ENCODE peak calls at places on chromosomes 5 and 9, in seven cellular contexts. One of them, this sample, is unnamed.

GRCh38 chr9:134396258-134396742 is 70.0 kb downstream of the RXRA start:
- DNase-seq in fibroblast of the aortic adventitia: no peak
- DNase-seq in astrocyte of the spinal cord: no peak
- DNase-seq in HepG2: no peak
- DNase-seq in A549: no peak
- DNase-seq in kidney: no peak
- DNase-seq in lower leg skin: no peak
- DNase-seq in this sample: no peak

GRCh38 chr9:74078647-74079046 is 418.5 kb upstream of the RORB start:
- DNase-seq in fibroblast of the aortic adventitia: peak; percentile 1
- DNase-seq in astrocyte of the spinal cord: peak; percentile 84
- DNase-seq in HepG2: no peak
- DNase-seq in A549: no peak
- DNase-seq in kidney: no peak
- DNase-seq in lower leg skin: no peak
- DNase-seq in this sample: no peak

GRCh38 chr5:92599217-92599810 is 981.7 kb downstream of the NR2F1-AS1 start:
- DNase-seq in fibroblast of the aortic adventitia: peak; percentile 4
- DNase-seq in astrocyte of the spinal cord: no peak
- DNase-seq in HepG2: no peak
- DNase-seq in A549: no peak
- DNase-seq in kidney: no peak
- DNase-seq in lower leg skin: no peak
- DNase-seq in this sample: no peak

GRCh38 chr5:94694671-94695070 is 76.2 kb downstream of the SLF1 start:
- DNase-seq in fibroblast of the aortic adventitia: peak; percentile 27
- DNase-seq in astrocyte of the spinal cord: peak; percentile 46
- DNase-seq in HepG2: no peak
- DNase-seq in A549: no peak
- DNase-seq in kidney: no peak
- DNase-seq in lower leg skin: no peak
- DNase-seq in this sample: no peak

GRCh38 chr5:17819786-17820185 is 185.5 kb downstream of the TAF11L14 start:
- DNase-seq in fibroblast of the aortic adventitia: no peak
- DNase-seq in astrocyte of the spinal cord: peak; percentile 46
- DNase-seq in HepG2: no peak
- DNase-seq in A549: no peak
- DNase-seq in kidney: no peak
- DNase-seq in lower leg skin: no peak
- DNase-seq in this sample: peak; percentile 73

GRCh38 chr5:92560698-92561361 is 1020.2 kb downstream of the NR2F1-AS1 start:
- DNase-seq in fibroblast of the aortic adventitia: peak; percentile 78
- DNase-seq in astrocyte of the spinal cord: peak; percentile 89
- DNase-seq in HepG2: no peak
- DNase-seq in A549: no peak
- DNase-seq in kidney: no peak
- DNase-seq in lower leg skin: no peak
- DNase-seq in this sample: peak; percentile 66

GRCh38 chr9:132099184-132099583 is 19.5 kb upstream of the MED27 start:
- DNase-seq in fibroblast of the aortic adventitia: no peak
- DNase-seq in astrocyte of the spinal cord: no peak
- DNase-seq in HepG2: no peak
- DNase-seq in A549: no peak
- DNase-seq in kidney: no peak
- DNase-seq in lower leg skin: no peak
- DNase-seq in this sample: no peak

GRCh38 chr5:177333420-177334154 is 17.9 kb downstream of the LMAN2 start:
- DNase-seq in fibroblast of the aortic adventitia: no peak
- DNase-seq in astrocyte of the spinal cord: no peak
- DNase-seq in HepG2: no peak
- DNase-seq in A549: no peak
- DNase-seq in kidney: peak; percentile 31
- DNase-seq in lower leg skin: no peak
- DNase-seq in this sample: no peak

GRCh38 chr5:33297760-33298216 is 143.0 kb upstream of the TARS1 start:
- DNase-seq in fibroblast of the aortic adventitia: no peak
- DNase-seq in astrocyte of the spinal cord: no peak
- DNase-seq in HepG2: no peak
- DNase-seq in A549: no peak
- DNase-seq in kidney: peak; percentile 25
- DNase-seq in lower leg skin: no peak
- DNase-seq in this sample: no peak

GRCh38 chr9:105114956-105115728 is 129.3 kb upstream of the SLC44A1 start:
- DNase-seq in fibroblast of the aortic adventitia: no peak
- DNase-seq in astrocyte of the spinal cord: no peak
- DNase-seq in HepG2: no peak
- DNase-seq in A549: no peak
- DNase-seq in kidney: no peak
- DNase-seq in lower leg skin: peak; percentile 72
- DNase-seq in this sample: peak; percentile 28

GRCh38 chr9:80951675-80952074 is 737.7 kb downstream of the TLE1 start:
- DNase-seq in fibroblast of the aortic adventitia: no peak
- DNase-seq in astrocyte of the spinal cord: no peak
- DNase-seq in HepG2: no peak
- DNase-seq in A549: no peak
- DNase-seq in kidney: no peak
- DNase-seq in lower leg skin: no peak
- DNase-seq in this sample: peak; percentile 12

GRCh38 chr5:149409268-149409948 is 30.3 kb upstream of the IL17B start:
- DNase-seq in fibroblast of the aortic adventitia: no peak
- DNase-seq in astrocyte of the spinal cord: no peak
- DNase-seq in HepG2: no peak
- DNase-seq in A549: no peak
- DNase-seq in kidney: no peak
- DNase-seq in lower leg skin: no peak
- DNase-seq in this sample: no peak

GRCh38 chr9:88339322-88339721 is 48.9 kb upstream of the SPIN1 start:
- DNase-seq in fibroblast of the aortic adventitia: no peak
- DNase-seq in astrocyte of the spinal cord: no peak
- DNase-seq in HepG2: no peak
- DNase-seq in A549: no peak
- DNase-seq in kidney: no peak
- DNase-seq in lower leg skin: no peak
- DNase-seq in this sample: no peak

GRCh38 chr9:125359011-125359410 is 97.4 kb downstream of the GAPVD1 start:
- DNase-seq in fibroblast of the aortic adventitia: no peak
- DNase-seq in astrocyte of the spinal cord: no peak
- DNase-seq in HepG2: no peak
- DNase-seq in A549: no peak
- DNase-seq in kidney: no peak
- DNase-seq in lower leg skin: no peak
- DNase-seq in this sample: no peak

GRCh38 chr5:168365581-168366081 is 74.2 kb downstream of the WWC1 start:
- DNase-seq in fibroblast of the aortic adventitia: peak; percentile 57
- DNase-seq in astrocyte of the spinal cord: peak; percentile 18
- DNase-seq in HepG2: peak; percentile 28
- DNase-seq in A549: no peak
- DNase-seq in kidney: peak; percentile 81
- DNase-seq in lower leg skin: peak; percentile 59
- DNase-seq in this sample: no peak

GRCh38 chr9:14306672-14307646 is 7.0 kb downstream of the NFIB start:
- DNase-seq in fibroblast of the aortic adventitia: peak; percentile 58
- DNase-seq in astrocyte of the spinal cord: peak; percentile 62
- DNase-seq in HepG2: no peak
- DNase-seq in A549: no peak
- DNase-seq in kidney: no peak
- DNase-seq in lower leg skin: no peak
- DNase-seq in this sample: no peak

GRCh38 chr9:126164796-126165525 is 161.7 kb upstream of the MVB12B start:
- DNase-seq in fibroblast of the aortic adventitia: no peak
- DNase-seq in astrocyte of the spinal cord: no peak
- DNase-seq in HepG2: no peak
- DNase-seq in A549: no peak
- DNase-seq in kidney: peak; percentile 48
- DNase-seq in lower leg skin: peak; percentile 5
- DNase-seq in this sample: no peak

GRCh38 chr9:26054600-26055516 is 376.6 kb upstream of the TUSC1 start:
- DNase-seq in fibroblast of the aortic adventitia: no peak
- DNase-seq in astrocyte of the spinal cord: peak; percentile 22
- DNase-seq in HepG2: no peak
- DNase-seq in A549: no peak
- DNase-seq in kidney: no peak
- DNase-seq in lower leg skin: no peak
- DNase-seq in this sample: peak; percentile 14

DNA sequence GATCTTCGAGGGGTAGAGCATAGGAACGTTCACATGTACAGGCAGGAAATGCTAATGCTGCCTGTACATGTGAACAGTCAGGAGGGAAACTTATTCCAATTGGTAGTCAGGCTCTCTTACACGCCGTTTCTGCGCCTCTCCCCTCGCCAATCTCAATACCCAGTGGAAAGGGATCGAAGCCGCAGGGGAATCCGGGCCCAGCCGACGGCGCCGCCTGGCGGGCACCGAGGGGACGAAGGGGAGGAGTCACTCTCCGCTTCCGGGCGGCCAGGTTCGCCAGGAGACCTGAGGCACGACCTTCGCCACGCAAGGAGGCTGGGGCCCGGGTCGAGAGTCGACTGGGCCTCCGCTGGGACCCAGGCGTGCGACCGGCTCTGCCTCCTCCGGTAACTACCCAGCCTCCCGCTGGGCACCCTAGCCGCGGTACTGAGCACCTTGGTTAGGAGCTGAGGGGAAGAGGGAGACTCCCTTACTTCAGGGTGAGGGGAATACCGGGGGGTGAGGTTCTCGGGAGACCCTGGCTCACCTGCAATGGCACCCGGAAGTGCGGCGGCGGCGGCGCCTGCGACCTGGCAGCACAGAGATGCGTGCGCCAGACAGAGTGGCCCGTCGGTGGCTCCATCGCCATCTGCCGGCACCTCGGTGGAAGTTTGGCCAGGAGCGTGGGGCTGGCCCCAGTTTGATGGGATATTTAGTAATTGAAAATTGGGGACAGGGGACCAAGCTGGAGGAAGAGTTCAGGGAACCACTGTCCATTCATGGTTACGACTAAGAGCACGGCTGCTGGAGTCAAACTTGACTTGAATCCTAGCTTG is at the start of gene PIGO:
- DNase-seq in fibroblast of the aortic adventitia: peak; percentile 75
- DNase-seq in astrocyte of the spinal cord: peak; percentile 80
- DNase-seq in HepG2: peak; percentile 83
- DNase-seq in A549: peak; percentile 89
- DNase-seq in kidney: peak; percentile 97
- DNase-seq in lower leg skin: peak; percentile 81
- DNase-seq in this sample: peak; percentile 76
- H3K4me3 ChIP-seq in fibroblast of the aortic adventitia: peak within 1 kb of the TSS; percentile 100
- H3K4me3 ChIP-seq in astrocyte of the spinal cord: peak within 1 kb of the TSS; percentile 99
- H3K4me3 ChIP-seq in HepG2: peak within 1 kb of the TSS; percentile 91
- H3K4me3 ChIP-seq in A549: peak within 1 kb of the TSS; percentile 66
- H3K4me3 ChIP-seq in kidney: peak within 1 kb of the TSS; percentile 97
- H3K4me3 ChIP-seq in lower leg skin: peak within 1 kb of the TSS; percentile 80
- H3K4me3 ChIP-seq in this sample: peak within 1 kb of the TSS; percentile 96

GRCh38 chr9:121735065-121735791 is 83.8 kb downstream of the DAB2IP start:
- DNase-seq in fibroblast of the aortic adventitia: peak; percentile 49
- DNase-seq in astrocyte of the spinal cord: peak; percentile 92
- DNase-seq in HepG2: peak; percentile 62
- DNase-seq in A549: peak; percentile 77
- DNase-seq in kidney: no peak
- DNase-seq in lower leg skin: no peak
- DNase-seq in this sample: peak; percentile 85
- TF ChIP-seq CTCF in fibroblast of the aortic adventitia: peak; percentile 59
- TF ChIP-seq CTCF in astrocyte of the spinal cord: peak; percentile 90
- TF ChIP-seq CTCF in HepG2: peak; percentile 82
- TF ChIP-seq CTCF in A549: peak; percentile 53
- TF ChIP-seq CTCF in kidney: peak; percentile 11
- TF ChIP-seq CTCF in lower leg skin: no peak
- TF ChIP-seq CTCF in this sample: peak; percentile 89

GRCh38 chr5:160470437-160471341 is 49.0 kb downstream of the PTTG1 start:
- DNase-seq in fibroblast of the aortic adventitia: peak; percentile 85
- DNase-seq in astrocyte of the spinal cord: peak; percentile 52
- DNase-seq in HepG2: no peak
- DNase-seq in A549: no peak
- DNase-seq in kidney: no peak
- DNase-seq in lower leg skin: peak; percentile 21
- DNase-seq in this sample: peak; percentile 59

GRCh38 chr5:160467555-160468418 is 46.1 kb downstream of the PTTG1 start:
- DNase-seq in fibroblast of the aortic adventitia: peak; percentile 67
- DNase-seq in astrocyte of the spinal cord: peak; percentile 85
- DNase-seq in HepG2: peak; percentile 97
- DNase-seq in A549: peak; percentile 30
- DNase-seq in kidney: peak; percentile 93
- DNase-seq in lower leg skin: peak; percentile 75
- DNase-seq in this sample: peak; percentile 83

GRCh38 chr5:160471761-160472160 is 50.1 kb downstream of the PTTG1 start:
- DNase-seq in fibroblast of the aortic adventitia: no peak
- DNase-seq in astrocyte of the spinal cord: no peak
- DNase-seq in HepG2: no peak
- DNase-seq in A549: no peak
- DNase-seq in kidney: no peak
- DNase-seq in lower leg skin: no peak
- DNase-seq in this sample: no peak

GRCh38 chr5:160468576-160468975 is 46.9 kb downstream of the PTTG1 start:
- DNase-seq in fibroblast of the aortic adventitia: no peak
- DNase-seq in astrocyte of the spinal cord: no peak
- DNase-seq in HepG2: no peak
- DNase-seq in A549: no peak
- DNase-seq in kidney: no peak
- DNase-seq in lower leg skin: no peak
- DNase-seq in this sample: no peak

DNA sequence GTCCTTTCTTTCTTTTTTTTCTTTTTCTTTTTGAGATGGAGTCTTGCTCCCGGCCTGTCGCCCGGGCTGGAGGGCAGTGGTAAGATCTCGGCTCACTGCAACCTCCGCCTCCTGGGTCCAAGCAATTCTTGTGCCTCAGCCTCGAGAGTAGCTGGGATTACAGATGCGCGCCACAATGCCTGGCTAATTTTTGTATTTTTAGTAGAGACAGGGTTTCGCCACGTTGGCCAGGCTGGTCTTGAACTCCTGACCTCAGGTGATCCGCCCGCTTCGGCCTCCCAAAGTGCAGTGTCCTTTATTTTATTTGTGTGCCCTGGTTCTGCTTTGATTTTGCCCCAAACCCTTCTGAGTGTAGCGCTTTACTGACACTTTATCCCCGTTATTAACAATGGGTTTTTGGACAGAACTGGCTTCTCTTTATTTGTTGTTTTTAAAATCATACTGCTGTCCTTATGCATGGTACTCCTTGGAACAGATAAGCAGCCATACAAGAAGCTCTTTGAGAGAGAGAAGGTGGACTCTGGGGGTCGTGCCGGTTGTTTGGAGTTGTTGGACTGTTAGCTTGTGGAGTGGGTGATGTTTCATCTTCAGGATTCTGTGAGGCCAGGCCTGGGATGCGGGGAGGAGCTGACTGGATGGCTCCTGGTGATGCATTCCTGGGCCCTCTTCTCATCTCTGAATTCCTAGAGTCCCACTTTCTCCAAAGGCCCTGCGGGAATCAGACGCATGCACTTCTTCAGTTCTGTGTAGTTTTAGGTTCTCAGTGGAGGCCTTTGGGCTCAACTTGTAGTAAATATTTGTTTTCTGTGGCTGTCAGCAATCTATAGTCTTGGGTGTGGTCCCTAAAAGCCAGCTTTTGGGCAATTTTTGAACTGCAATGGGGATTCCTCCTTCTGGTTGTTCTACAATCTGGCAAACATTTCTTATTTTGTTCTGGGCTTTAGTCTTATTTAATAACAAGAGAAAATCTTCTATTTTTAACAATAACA is 47.8 kb downstream of the PTTG1 start:
- DNase-seq in fibroblast of the aortic adventitia: no peak
- DNase-seq in astrocyte of the spinal cord: no peak
- DNase-seq in HepG2: no peak
- DNase-seq in A549: no peak
- DNase-seq in kidney: no peak
- DNase-seq in lower leg skin: no peak
- DNase-seq in this sample: peak; percentile 64
- H3K4me3 ChIP-seq in fibroblast of the aortic adventitia: no peak overlapping the region
- H3K4me3 ChIP-seq in astrocyte of the spinal cord: peak overlapping the region; percentile 4
- H3K4me3 ChIP-seq in HepG2: peak overlapping the region; percentile 75
- H3K4me3 ChIP-seq in A549: no peak overlapping the region
- H3K4me3 ChIP-seq in kidney: no peak overlapping the region
- H3K4me3 ChIP-seq in lower leg skin: no peak overlapping the region
- H3K4me3 ChIP-seq in this sample: no peak overlapping the region

GRCh38 chr5:4511996-4512656 is 628.0 kb upstream of the ADAMTS16 start:
- DNase-seq in fibroblast of the aortic adventitia: no peak
- DNase-seq in astrocyte of the spinal cord: peak; percentile 2
- DNase-seq in HepG2: peak; percentile 9
- DNase-seq in A549: peak; percentile 12
- DNase-seq in kidney: peak; percentile 88
- DNase-seq in lower leg skin: peak; percentile 46
- DNase-seq in this sample: no peak
- TF ChIP-seq CTCF in fibroblast of the aortic adventitia: no peak
- TF ChIP-seq CTCF in astrocyte of the spinal cord: peak; percentile 26
- TF ChIP-seq CTCF in HepG2: peak; percentile 88
- TF ChIP-seq CTCF in A549: peak; percentile 8
- TF ChIP-seq CTCF in kidney: peak; percentile 50
- TF ChIP-seq CTCF in lower leg skin: no peak
- TF ChIP-seq CTCF in this sample: no peak